ENCODE peak calls at places on chromosomes 1 and 21, in five cellular contexts. One of them, this sample, is unnamed.

GRCh38 chr1:193504920-193505319 is 318.5 kb upstream of the B3GALT2 start:
- DNase-seq in A549: no peak
- DNase-seq in ovary: no peak
- DNase-seq in H1: no peak
- DNase-seq in SK-N-SH: no peak
- DNase-seq in this sample: no peak

GRCh38 chr1:229410692-229411433 is 23.0 kb downstream of the ACTA1 start:
- DNase-seq in A549: peak
- DNase-seq in SK-N-SH: peak
- DNase-seq in H1: no peak
- DNase-seq in ovary: peak
- DNase-seq in this sample: peak

GRCh38 chr1:240572328-240572727 is 39.6 kb downstream of the GREM2 start:
- DNase-seq in H1: no peak
- DNase-seq in A549: no peak
- DNase-seq in SK-N-SH: no peak
- DNase-seq in ovary: no peak
- DNase-seq in this sample: no peak

GRCh38 chr1:147794570-147794969 is 34.2 kb upstream of the GJA5 start:
- DNase-seq in SK-N-SH: no peak
- DNase-seq in H1: no peak
- DNase-seq in ovary: no peak
- DNase-seq in A549: no peak
- DNase-seq in this sample: no peak

GRCh38 chr1:91765880-91766443 is 120.0 kb downstream of the TGFBR3 start:
- DNase-seq in ovary: no peak
- DNase-seq in A549: no peak
- DNase-seq in SK-N-SH: no peak
- DNase-seq in H1: no peak
- DNase-seq in this sample: no peak

GRCh38 chr1:198686069-198686728 is 47.4 kb downstream of the PTPRC start:
- DNase-seq in A549: no peak
- DNase-seq in ovary: no peak
- DNase-seq in SK-N-SH: no peak
- DNase-seq in H1: no peak
- DNase-seq in this sample: no peak

GRCh38 chr1:43444151-43444826 is 9.4 kb downstream of the HYI start:
- DNase-seq in SK-N-SH: no peak
- DNase-seq in A549: no peak
- DNase-seq in ovary: no peak
- DNase-seq in H1: no peak
- DNase-seq in this sample: no peak

GRCh38 chr1:25682059-25682601 is 65.5 kb downstream of the MAN1C1 start:
- DNase-seq in SK-N-SH: no peak
- DNase-seq in ovary: no peak
- DNase-seq in A549: no peak
- DNase-seq in H1: no peak
- DNase-seq in this sample: no peak

GRCh38 chr1:6261615-6261995 is 707 bp upstream of the GPR153 start:
- DNase-seq in SK-N-SH: peak
- DNase-seq in H1: no peak
- DNase-seq in A549: no peak
- DNase-seq in ovary: no peak
- DNase-seq in this sample: no peak
- TF ChIP-seq EP300 in SK-N-SH: no peak
- TF ChIP-seq EP300 in H1: no peak
- TF ChIP-seq EP300 in A549: no peak
- TF ChIP-seq EP300 in ovary: no peak
- TF ChIP-seq EP300 in this sample: no peak

GRCh38 chr1:243264718-243265117 is 8.9 kb downstream of the SDCCAG8 start:
- DNase-seq in SK-N-SH: peak
- DNase-seq in H1: no peak
- DNase-seq in A549: no peak
- DNase-seq in ovary: no peak
- DNase-seq in this sample: no peak
- TF ChIP-seq EP300 in SK-N-SH: no peak
- TF ChIP-seq EP300 in H1: no peak
- TF ChIP-seq EP300 in A549: no peak
- TF ChIP-seq EP300 in ovary: no peak
- TF ChIP-seq EP300 in this sample: no peak

DNA sequence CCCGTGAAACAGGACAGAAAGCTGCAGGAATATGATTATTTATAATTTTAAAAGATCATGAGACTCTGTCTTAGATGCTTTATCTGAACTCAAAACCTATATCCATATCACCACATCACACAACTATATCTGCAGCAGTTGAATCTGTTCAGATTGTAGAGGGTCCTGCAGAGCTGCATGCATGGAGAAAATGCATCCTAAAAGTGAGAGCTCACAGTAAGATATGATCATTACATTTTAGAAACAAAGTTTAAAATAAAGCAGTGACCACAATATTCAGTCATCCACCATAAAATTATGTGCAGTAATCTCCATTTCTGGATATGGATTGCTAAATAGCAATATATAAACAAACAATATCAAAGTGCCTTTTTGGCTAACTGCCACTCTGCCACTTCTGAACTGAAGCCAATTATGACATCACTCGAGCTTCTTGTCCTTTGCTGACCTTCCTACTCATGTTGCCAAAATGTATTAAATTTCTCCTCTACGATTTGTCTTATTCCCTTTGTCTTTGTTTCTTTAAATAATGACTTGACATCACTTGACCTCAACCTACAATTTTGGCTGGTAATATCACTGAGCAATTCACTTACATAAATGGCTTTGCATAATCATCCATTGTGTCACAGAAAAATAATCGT is 262.1 kb upstream of the CXADR start:
- DNase-seq in A549: no peak
- DNase-seq in H1: no peak
- DNase-seq in ovary: no peak
- DNase-seq in SK-N-SH: peak
- DNase-seq in this sample: no peak
- TF ChIP-seq EP300 in A549: no peak
- TF ChIP-seq EP300 in H1: no peak
- TF ChIP-seq EP300 in ovary: no peak
- TF ChIP-seq EP300 in SK-N-SH: peak
- TF ChIP-seq EP300 in this sample: no peak

GRCh38 chr21:15277498-15277897 is 212.7 kb upstream of the NRIP1 start:
- DNase-seq in SK-N-SH: no peak
- DNase-seq in ovary: no peak
- DNase-seq in A549: no peak
- DNase-seq in H1: no peak
- DNase-seq in this sample: no peak
- TF ChIP-seq EP300 in SK-N-SH: no peak
- TF ChIP-seq EP300 in ovary: no peak
- TF ChIP-seq EP300 in A549: no peak
- TF ChIP-seq EP300 in H1: no peak
- TF ChIP-seq EP300 in this sample: no peak